ENCODE peak calls at places on chromosomes 16 and 17, in ten cellular contexts. T is kidney tubule cell; V is HuH-7; N is uterus; F is ecto neural progenitor cell; X is LoVo; D is naive thymus-derived CD8-positive, alpha-beta T cell; P is body of pancreas; B is AG09319; J is activated naive CD4-positive, alpha-beta T cell treated with anti-CD3 and anti-CD28 coated beads for 36 hours. H is an unnamed sample.

GRCh38 chr17:80940171-80941123 is 51.2 kb upstream of the CHMP6 start:
- DNase-seq in X (no peak), P (no peak), J (no peak), T (no peak), V (no peak), F (no peak), B (no peak), N (peak), D (no peak), H (no peak)

GRCh38 chr16:23334421-23334853 is 32.3 kb downstream of the SCNN1B start:
- DNase-seq in F (no peak), D (no peak), V (no peak), T (no peak), P (no peak), N (no peak), J (no peak), X (no peak), B (no peak), H (no peak)

GRCh38 chr16:77556203-77556602 is 121.4 kb upstream of the ADAMTS18 start:
- DNase-seq in J (no peak), F (peak), B (no peak), T (peak), V (no peak), P (no peak), D (no peak), X (no peak), N (no peak), H (no peak)

GRCh38 chr16:79972053-79972704 is 371.6 kb upstream of the MAF start:
- DNase-seq in J (no peak), P (no peak), V (no peak), D (no peak), T (peak), B (no peak), N (no peak), X (no peak), F (no peak), H (no peak)

GRCh38 chr16:51924744-51925143 is 622.2 kb downstream of the TOX3 start:
- DNase-seq in P (no peak), J (no peak), N (no peak), V (no peak), B (no peak), X (no peak), F (no peak), T (no peak), D (no peak), H (no peak)

GRCh38 chr16:50332599-50332998 is 36.2 kb downstream of the BRD7 start:
- DNase-seq in X (no peak), F (no peak), J (no peak), N (no peak), T (no peak), P (no peak), B (no peak), D (no peak), V (no peak), H (no peak)

GRCh38 chr17:68383443-68384321 is 73.6 kb downstream of the WIPI1 start:
- DNase-seq in N (peak), J (peak), B (peak), D (no peak), T (peak), P (no peak), X (peak), V (no peak), F (no peak), H (no peak)

GRCh38 chr16:28097500-28097899 is 34.0 kb upstream of the GSG1L start:
- DNase-seq in F (no peak), P (no peak), J (no peak), T (no peak), D (no peak), X (no peak), B (no peak), V (no peak), N (no peak), H (no peak)

GRCh38 chr16:14148016-14148415 is 76.9 kb downstream of the MRTFB start:
- DNase-seq in X (no peak), D (no peak), F (no peak), P (no peak), J (no peak), V (no peak), T (peak), N (no peak), B (no peak), H (no peak)